ENCODE peak calls at places on chromosomes 12 and 14, in ten cellular contexts. One of them, this sample, is unnamed.

GRCh38 chr12:21831671-21832357 is 57.3 kb upstream of the KCNJ8 start:
- DNase-seq in heart right ventricle: peak; percentile 36
- DNase-seq in BJ: peak; percentile 48
- DNase-seq in Caco-2: no peak
- DNase-seq in tibial artery: peak; percentile 50
- DNase-seq in H1: no peak
- DNase-seq in left ventricle myocardium inferior: peak; percentile 19
- DNase-seq in endodermal cell: no peak
- DNase-seq in CD8-positive, alpha-beta T cell: no peak
- DNase-seq in astrocyte: peak; percentile 29
- DNase-seq in this sample: no peak

GRCh38 chr12:3381059-3382047 is 109.7 kb upstream of the PRMT8 start:
- DNase-seq in heart right ventricle: peak; percentile 48
- DNase-seq in BJ: no peak
- DNase-seq in Caco-2: no peak
- DNase-seq in tibial artery: no peak
- DNase-seq in H1: peak; percentile 16
- DNase-seq in left ventricle myocardium inferior: no peak
- DNase-seq in endodermal cell: no peak
- DNase-seq in CD8-positive, alpha-beta T cell: no peak
- DNase-seq in astrocyte: no peak
- DNase-seq in this sample: no peak

GRCh38 chr12:99916555-99916954 is 68.2 kb downstream of the ANKS1B start:
- DNase-seq in heart right ventricle: no peak
- DNase-seq in BJ: no peak
- DNase-seq in Caco-2: no peak
- DNase-seq in tibial artery: no peak
- DNase-seq in H1: no peak
- DNase-seq in left ventricle myocardium inferior: no peak
- DNase-seq in endodermal cell: no peak
- DNase-seq in CD8-positive, alpha-beta T cell: no peak
- DNase-seq in astrocyte: no peak
- DNase-seq in this sample: no peak

GRCh38 chr14:21255385-21256101 is 13.7 kb downstream of the HNRNPC start:
- DNase-seq in heart right ventricle: no peak
- DNase-seq in BJ: no peak
- DNase-seq in Caco-2: no peak
- DNase-seq in tibial artery: no peak
- DNase-seq in H1: no peak
- DNase-seq in left ventricle myocardium inferior: no peak
- DNase-seq in endodermal cell: no peak
- DNase-seq in CD8-positive, alpha-beta T cell: no peak
- DNase-seq in astrocyte: peak; percentile 32
- DNase-seq in this sample: no peak

GRCh38 chr12:77299001-77299400 is 233.6 kb upstream of the E2F7 start:
- DNase-seq in heart right ventricle: no peak
- DNase-seq in BJ: peak; percentile 1
- DNase-seq in Caco-2: no peak
- DNase-seq in tibial artery: no peak
- DNase-seq in H1: no peak
- DNase-seq in left ventricle myocardium inferior: no peak
- DNase-seq in endodermal cell: no peak
- DNase-seq in CD8-positive, alpha-beta T cell: no peak
- DNase-seq in astrocyte: peak; percentile 30
- DNase-seq in this sample: no peak

GRCh38 chr12:19130224-19131019 is 889 bp downstream of the PLEKHA5 start:
- DNase-seq in heart right ventricle: peak; percentile 25
- DNase-seq in BJ: no peak
- DNase-seq in Caco-2: peak; percentile 60
- DNase-seq in tibial artery: peak; percentile 29
- DNase-seq in H1: peak; percentile 73
- DNase-seq in left ventricle myocardium inferior: peak; percentile 41
- DNase-seq in endodermal cell: peak; percentile 92
- DNase-seq in CD8-positive, alpha-beta T cell: no peak
- DNase-seq in astrocyte: peak; percentile 26
- DNase-seq in this sample: peak; percentile 53

GRCh38 chr14:56118611-56119181 is 485 bp downstream of the PELI2 start:
- DNase-seq in heart right ventricle: peak; percentile 21
- DNase-seq in BJ: no peak
- DNase-seq in Caco-2: no peak
- DNase-seq in tibial artery: peak; percentile 31
- DNase-seq in H1: no peak
- DNase-seq in left ventricle myocardium inferior: peak; percentile 41
- DNase-seq in endodermal cell: peak; percentile 63
- DNase-seq in CD8-positive, alpha-beta T cell: peak; percentile 33
- DNase-seq in astrocyte: no peak
- DNase-seq in this sample: peak; percentile 70

GRCh38 chr12:20274008-20274407 is 94.3 kb upstream of the PDE3A start:
- DNase-seq in heart right ventricle: no peak
- DNase-seq in BJ: no peak
- DNase-seq in Caco-2: no peak
- DNase-seq in tibial artery: no peak
- DNase-seq in H1: no peak
- DNase-seq in left ventricle myocardium inferior: peak; percentile 15
- DNase-seq in endodermal cell: no peak
- DNase-seq in CD8-positive, alpha-beta T cell: no peak
- DNase-seq in astrocyte: no peak
- DNase-seq in this sample: no peak

GRCh38 chr12:44774815-44775411 is 101.2 kb downstream of the NELL2 start:
- DNase-seq in heart right ventricle: no peak
- DNase-seq in BJ: no peak
- DNase-seq in Caco-2: peak; percentile 53
- DNase-seq in tibial artery: no peak
- DNase-seq in H1: peak; percentile 91
- DNase-seq in left ventricle myocardium inferior: no peak
- DNase-seq in endodermal cell: peak; percentile 94
- DNase-seq in CD8-positive, alpha-beta T cell: peak; percentile 74
- DNase-seq in astrocyte: no peak
- DNase-seq in this sample: no peak

GRCh38 chr14:58701156-58701555 is 63.4 kb downstream of the DACT1 start:
- DNase-seq in heart right ventricle: no peak
- DNase-seq in BJ: no peak
- DNase-seq in Caco-2: no peak
- DNase-seq in tibial artery: no peak
- DNase-seq in H1: no peak
- DNase-seq in left ventricle myocardium inferior: no peak
- DNase-seq in endodermal cell: no peak
- DNase-seq in CD8-positive, alpha-beta T cell: no peak
- DNase-seq in astrocyte: no peak
- DNase-seq in this sample: no peak

GRCh38 chr12:24795699-24796385 is 153.1 kb downstream of the BCAT1 start:
- DNase-seq in heart right ventricle: no peak
- DNase-seq in BJ: no peak
- DNase-seq in Caco-2: no peak
- DNase-seq in tibial artery: no peak
- DNase-seq in H1: no peak
- DNase-seq in left ventricle myocardium inferior: no peak
- DNase-seq in endodermal cell: no peak
- DNase-seq in CD8-positive, alpha-beta T cell: no peak
- DNase-seq in astrocyte: no peak
- DNase-seq in this sample: no peak

GRCh38 chr14:47155395-47155794 is 503.8 kb upstream of the RPL10L start:
- DNase-seq in heart right ventricle: no peak
- DNase-seq in BJ: no peak
- DNase-seq in Caco-2: no peak
- DNase-seq in tibial artery: no peak
- DNase-seq in H1: no peak
- DNase-seq in left ventricle myocardium inferior: no peak
- DNase-seq in endodermal cell: no peak
- DNase-seq in CD8-positive, alpha-beta T cell: no peak
- DNase-seq in astrocyte: no peak
- DNase-seq in this sample: no peak

GRCh38 chr14:26549571-26549970 is 48.3 kb downstream of the NOVA1 start:
- DNase-seq in heart right ventricle: no peak
- DNase-seq in BJ: no peak
- DNase-seq in Caco-2: no peak
- DNase-seq in tibial artery: no peak
- DNase-seq in H1: no peak
- DNase-seq in left ventricle myocardium inferior: no peak
- DNase-seq in endodermal cell: no peak
- DNase-seq in CD8-positive, alpha-beta T cell: no peak
- DNase-seq in astrocyte: no peak
- DNase-seq in this sample: no peak

GRCh38 chr12:116469344-116469743 is 89.8 kb upstream of the MAP1LC3B2 start:
- DNase-seq in heart right ventricle: no peak
- DNase-seq in BJ: no peak
- DNase-seq in Caco-2: no peak
- DNase-seq in tibial artery: no peak
- DNase-seq in H1: no peak
- DNase-seq in left ventricle myocardium inferior: no peak
- DNase-seq in endodermal cell: no peak
- DNase-seq in CD8-positive, alpha-beta T cell: no peak
- DNase-seq in astrocyte: no peak
- DNase-seq in this sample: no peak

GRCh38 chr14:100307215-100308111 is 1.2 kb upstream of the SLC25A29 start:
- DNase-seq in heart right ventricle: no peak
- DNase-seq in BJ: no peak
- DNase-seq in Caco-2: no peak
- DNase-seq in tibial artery: no peak
- DNase-seq in H1: peak; percentile 78
- DNase-seq in left ventricle myocardium inferior: no peak
- DNase-seq in endodermal cell: peak; percentile 82
- DNase-seq in CD8-positive, alpha-beta T cell: no peak
- DNase-seq in astrocyte: no peak
- DNase-seq in this sample: peak; percentile 63

DNA sequence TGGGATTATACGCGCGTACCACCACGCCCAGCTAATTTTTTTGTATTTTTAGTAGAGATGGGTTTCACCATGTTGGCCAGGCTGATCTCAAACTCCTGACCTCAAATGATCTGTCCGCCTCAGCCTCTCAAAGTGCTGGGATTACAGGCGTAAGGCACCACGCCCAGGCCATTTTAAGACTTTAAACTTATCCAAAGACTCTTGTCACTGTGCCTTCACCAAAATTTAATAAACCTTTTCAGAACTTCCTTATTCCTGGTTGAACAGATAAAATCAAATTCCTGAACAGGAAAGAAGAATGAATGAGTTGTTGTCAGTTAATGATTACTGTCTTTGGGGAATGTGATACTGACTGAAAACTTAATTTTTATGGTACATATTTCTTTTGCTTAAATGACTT is 37.8 kb downstream of the GIT2 start:
- DNase-seq in heart right ventricle: no peak
- DNase-seq in BJ: no peak
- DNase-seq in Caco-2: no peak
- DNase-seq in tibial artery: no peak
- DNase-seq in H1: no peak
- DNase-seq in left ventricle myocardium inferior: no peak
- DNase-seq in endodermal cell: no peak
- DNase-seq in CD8-positive, alpha-beta T cell: no peak
- DNase-seq in astrocyte: no peak
- DNase-seq in this sample: no peak
- H3K36me3 ChIP-seq in heart right ventricle: peaks cover 48% of the 10 kb centered on the region
- H3K36me3 ChIP-seq in BJ: peaks cover 4% of the 10 kb centered on the region
- H3K36me3 ChIP-seq in Caco-2: no peaks in the 10 kb centered on the region
- H3K36me3 ChIP-seq in tibial artery: peaks cover 33% of the 10 kb centered on the region
- H3K36me3 ChIP-seq in H1: peaks cover 4% of the 10 kb centered on the region
- H3K36me3 ChIP-seq in left ventricle myocardium inferior: peaks cover 97% of the 10 kb centered on the region
- H3K36me3 ChIP-seq in endodermal cell: peaks cover 67% of the 10 kb centered on the region
- H3K36me3 ChIP-seq in CD8-positive, alpha-beta T cell: peaks cover 41% of the 10 kb centered on the region
- H3K36me3 ChIP-seq in astrocyte: peaks cover 15% of the 10 kb centered on the region
- H3K36me3 ChIP-seq in this sample: peaks cover 100% of the 10 kb centered on the region

GRCh38 chr12:104291867-104292524 is 11.5 kb upstream of the EID3 start:
- DNase-seq in heart right ventricle: no peak
- DNase-seq in BJ: no peak
- DNase-seq in Caco-2: no peak
- DNase-seq in tibial artery: no peak
- DNase-seq in H1: no peak
- DNase-seq in left ventricle myocardium inferior: no peak
- DNase-seq in endodermal cell: peak; percentile 68
- DNase-seq in CD8-positive, alpha-beta T cell: no peak
- DNase-seq in astrocyte: no peak
- DNase-seq in this sample: no peak
- H3K4me3 ChIP-seq in heart right ventricle: no peak overlapping the region
- H3K4me3 ChIP-seq in BJ: no peak overlapping the region
- H3K4me3 ChIP-seq in Caco-2: no peak overlapping the region
- H3K4me3 ChIP-seq in tibial artery: no peak overlapping the region
- H3K4me3 ChIP-seq in H1: no peak overlapping the region
- H3K4me3 ChIP-seq in left ventricle myocardium inferior: no peak overlapping the region
- H3K4me3 ChIP-seq in endodermal cell: no peak overlapping the region
- H3K4me3 ChIP-seq in CD8-positive, alpha-beta T cell: no peak overlapping the region
- H3K4me3 ChIP-seq in astrocyte: no peak overlapping the region
- H3K4me3 ChIP-seq in this sample: no peak overlapping the region

GRCh38 chr14:52917732-52918131 is 33.1 kb downstream of the FERMT2 start:
- DNase-seq in heart right ventricle: no peak
- DNase-seq in BJ: no peak
- DNase-seq in Caco-2: no peak
- DNase-seq in tibial artery: no peak
- DNase-seq in H1: no peak
- DNase-seq in left ventricle myocardium inferior: no peak
- DNase-seq in endodermal cell: no peak
- DNase-seq in CD8-positive, alpha-beta T cell: no peak
- DNase-seq in astrocyte: no peak
- DNase-seq in this sample: no peak
- H3K36me3 ChIP-seq in heart right ventricle: no peaks in the 10 kb centered on the region
- H3K36me3 ChIP-seq in BJ: peaks cover 2% of the 10 kb centered on the region
- H3K36me3 ChIP-seq in Caco-2: no peaks in the 10 kb centered on the region
- H3K36me3 ChIP-seq in tibial artery: no peaks in the 10 kb centered on the region
- H3K36me3 ChIP-seq in H1: peaks cover 2% of the 10 kb centered on the region
- H3K36me3 ChIP-seq in left ventricle myocardium inferior: peaks cover 12% of the 10 kb centered on the region
- H3K36me3 ChIP-seq in endodermal cell: peaks cover 86% of the 10 kb centered on the region
- H3K36me3 ChIP-seq in CD8-positive, alpha-beta T cell: no peaks in the 10 kb centered on the region
- H3K36me3 ChIP-seq in astrocyte: peaks cover 21% of the 10 kb centered on the region
- H3K36me3 ChIP-seq in this sample: peaks cover 8% of the 10 kb centered on the region

GRCh38 chr12:115377230-115377629 is 693.3 kb upstream of the TBX3 start:
- DNase-seq in heart right ventricle: no peak
- DNase-seq in BJ: no peak
- DNase-seq in Caco-2: no peak
- DNase-seq in tibial artery: no peak
- DNase-seq in H1: no peak
- DNase-seq in left ventricle myocardium inferior: no peak
- DNase-seq in endodermal cell: no peak
- DNase-seq in CD8-positive, alpha-beta T cell: no peak
- DNase-seq in astrocyte: no peak
- DNase-seq in this sample: no peak

GRCh38 chr12:115377781-115378180 is 693.8 kb upstream of the TBX3 start:
- DNase-seq in heart right ventricle: no peak
- DNase-seq in BJ: no peak
- DNase-seq in Caco-2: no peak
- DNase-seq in tibial artery: no peak
- DNase-seq in H1: no peak
- DNase-seq in left ventricle myocardium inferior: no peak
- DNase-seq in endodermal cell: no peak
- DNase-seq in CD8-positive, alpha-beta T cell: no peak
- DNase-seq in astrocyte: no peak
- DNase-seq in this sample: no peak

GRCh38 chr12:115378296-115378695 is 694.3 kb upstream of the TBX3 start:
- DNase-seq in heart right ventricle: no peak
- DNase-seq in BJ: no peak
- DNase-seq in Caco-2: no peak
- DNase-seq in tibial artery: no peak
- DNase-seq in H1: no peak
- DNase-seq in left ventricle myocardium inferior: no peak
- DNase-seq in endodermal cell: no peak
- DNase-seq in CD8-positive, alpha-beta T cell: no peak
- DNase-seq in astrocyte: no peak
- DNase-seq in this sample: no peak

GRCh38 chr12:115374480-115375187 is 690.7 kb upstream of the TBX3 start:
- DNase-seq in heart right ventricle: no peak
- DNase-seq in BJ: no peak
- DNase-seq in Caco-2: no peak
- DNase-seq in tibial artery: no peak
- DNase-seq in H1: no peak
- DNase-seq in left ventricle myocardium inferior: no peak
- DNase-seq in endodermal cell: no peak
- DNase-seq in CD8-positive, alpha-beta T cell: no peak
- DNase-seq in astrocyte: no peak
- DNase-seq in this sample: no peak

GRCh38 chr12:115375188-115375991 is 691.4 kb upstream of the TBX3 start:
- DNase-seq in heart right ventricle: no peak
- DNase-seq in BJ: peak; percentile 40
- DNase-seq in Caco-2: peak; percentile 53
- DNase-seq in tibial artery: no peak
- DNase-seq in H1: no peak
- DNase-seq in left ventricle myocardium inferior: no peak
- DNase-seq in endodermal cell: peak; percentile 57
- DNase-seq in CD8-positive, alpha-beta T cell: no peak
- DNase-seq in astrocyte: peak; percentile 81
- DNase-seq in this sample: no peak
- H3K4me3 ChIP-seq in heart right ventricle: no peak overlapping the region
- H3K4me3 ChIP-seq in BJ: no peak overlapping the region
- H3K4me3 ChIP-seq in Caco-2: no peak overlapping the region
- H3K4me3 ChIP-seq in tibial artery: no peak overlapping the region
- H3K4me3 ChIP-seq in H1: no peak overlapping the region
- H3K4me3 ChIP-seq in left ventricle myocardium inferior: no peak overlapping the region
- H3K4me3 ChIP-seq in endodermal cell: no peak overlapping the region
- H3K4me3 ChIP-seq in CD8-positive, alpha-beta T cell: no peak overlapping the region
- H3K4me3 ChIP-seq in astrocyte: no peak overlapping the region
- H3K4me3 ChIP-seq in this sample: no peak overlapping the region